ENCODE peak calls at places on chromosomes 13 and 19, in five cellular contexts. Y is HFFc6; V is Calu3; A is effector memory CD8-positive, alpha-beta T cell; I is smooth muscle cell of the brain vasculature. O is an unnamed sample.

GRCh38 chr13:27022571-27023311 is 148.9 kb downstream of the USP12 start:
- DNase-seq in Y (peak; percentile 16), V (peak; percentile 20), A (no peak), I (no peak), O (peak; percentile 68)

GRCh38 chr19:45814851-45815481 is at the start of gene RSPH6A:
- DNase-seq in Y (no peak), V (no peak), A (no peak), I (no peak), O (no peak)

GRCh38 chr13:20525601-20526544 is at the start of gene CRYL1:
- DNase-seq in Y (peak; percentile 43), V (peak; percentile 52), A (peak; percentile 53), I (no peak), O (peak; percentile 89)

GRCh38 chr13:112057736-112058518 is 9.0 kb upstream of the SOX1 start:
- DNase-seq in Y (no peak), V (no peak), A (no peak), I (no peak), O (no peak)

GRCh38 chr13:106036870-106037269 is 498.6 kb downstream of the EFNB2 start:
- DNase-seq in Y (no peak), V (peak; percentile 12), A (no peak), I (no peak), O (no peak)

GRCh38 chr19:4443966-4444764 is 13.4 kb downstream of the UBXN6 start:
- DNase-seq in Y (no peak), V (no peak), A (no peak), I (no peak), O (no peak)

GRCh38 chr19:38880076-38880881 is 2.2 kb upstream of the RINL start:
- DNase-seq in Y (no peak), V (no peak), A (no peak), I (no peak), O (no peak)

GRCh38 chr19:6270076-6270745 is 9.6 kb downstream of the MLLT1 start:
- DNase-seq in Y (no peak), V (no peak), A (no peak), I (no peak), O (no peak)

GRCh38 chr19:16014923-16015804 is 61.1 kb upstream of the TPM4 start:
- DNase-seq in Y (no peak), V (no peak), A (no peak), I (no peak), O (no peak)

GRCh38 chr19:4302238-4302630 is at the start of gene TMIGD2:
- DNase-seq in Y (no peak), V (no peak), A (no peak), I (no peak), O (no peak)

GRCh38 chr19:18098891-18099622 is 1.5 kb downstream of the MAST3 start:
- DNase-seq in Y (no peak), V (no peak), A (peak; percentile 23), I (no peak), O (no peak)

GRCh38 chr19:29016926-29017760 is 195.8 kb downstream of the UQCRFS1 start:
- DNase-seq in Y (no peak), V (no peak), A (no peak), I (no peak), O (no peak)

GRCh38 chr19:1189419-1189818 is 15.4 kb upstream of the SBNO2 start:
- DNase-seq in Y (no peak), V (no peak), A (peak; percentile 46), I (no peak), O (no peak)

GRCh38 chr13:39414339-39414738 is 188.7 kb downstream of the LHFPL6 start:
- DNase-seq in Y (no peak), V (no peak), A (no peak), I (no peak), O (no peak)

GRCh38 chr13:105634059-105634458 is 901.4 kb downstream of the EFNB2 start:
- DNase-seq in Y (no peak), V (no peak), A (no peak), I (no peak), O (no peak)

GRCh38 chr19:48560095-48560530 is 8.1 kb downstream of the SULT2B1 start:
- DNase-seq in Y (no peak), V (no peak), A (no peak), I (no peak), O (no peak)

GRCh38 chr19:10001899-10002298 is 8.4 kb downstream of the COL5A3 start:
- DNase-seq in Y (no peak), V (peak; percentile 40), A (no peak), I (no peak), O (peak; percentile 50)

GRCh38 chr13:101594936-101595335 is 142.5 kb downstream of the ITGBL1 start:
- DNase-seq in Y (no peak), V (no peak), A (no peak), I (no peak), O (no peak)

GRCh38 chr19:12939292-12939606 is 840 bp downstream of the CALR start:
- DNase-seq in Y (peak; percentile 25), V (no peak), A (peak; percentile 26), I (no peak), O (peak; percentile 47)

GRCh38 chr19:39409207-39409885 is 2.7 kb downstream of the ZFP36 start:
- DNase-seq in Y (peak; percentile 47), V (peak; percentile 99), A (no peak), I (no peak), O (peak; percentile 76)

GRCh38 chr13:43478178-43478577 is 308.6 kb downstream of the ENOX1 start:
- DNase-seq in Y (no peak), V (no peak), A (no peak), I (peak; percentile 1), O (no peak)

GRCh38 chr19:45467456-45468158 is at the start of gene FOSB:
- DNase-seq in Y (peak; percentile 94), V (peak; percentile 96), A (peak; percentile 96), I (peak; percentile 81), O (peak; percentile 96)

GRCh38 chr19:17058236-17058635 is 17.0 kb downstream of the HAUS8 start:
- DNase-seq in Y (no peak), V (no peak), A (no peak), I (no peak), O (no peak)

GRCh38 chr19:37999309-38000213 is 92.6 kb downstream of the SIPA1L3 start:
- DNase-seq in Y (peak; percentile 98), V (no peak), A (no peak), I (peak; percentile 62), O (peak; percentile 66)

GRCh38 chr19:54011507-54012211 is 20.2 kb downstream of the CACNG6 start:
- DNase-seq in Y (no peak), V (no peak), A (no peak), I (no peak), O (no peak)

GRCh38 chr19:42125536-42125935 is 6.7 kb downstream of the POU2F2 start:
- DNase-seq in Y (no peak), V (no peak), A (no peak), I (no peak), O (no peak)

GRCh38 chr13:26847281-26847680 is 86.7 kb upstream of the GPR12 start:
- DNase-seq in Y (no peak), V (no peak), A (no peak), I (no peak), O (no peak)

GRCh38 chr19:48933382-48933932 is at the start of gene DHDH:
- DNase-seq in Y (peak; percentile 9), V (peak; percentile 94), A (peak; percentile 76), I (no peak), O (peak; percentile 68)

GRCh38 chr19:8254286-8255001 is 45.3 kb downstream of the CERS4 start:
- DNase-seq in Y (no peak), V (no peak), A (no peak), I (no peak), O (no peak)

GRCh38 chr13:99237981-99238662 is 20.1 kb downstream of the GPR18 start:
- DNase-seq in Y (no peak), V (no peak), A (no peak), I (no peak), O (no peak)

GRCh38 chr19:13212759-13213330 is 62.6 kb downstream of the IER2 start:
- DNase-seq in Y (peak; percentile 20), V (peak; percentile 53), A (peak; percentile 62), I (peak; percentile 12), O (no peak)

GRCh38 chr19:31214086-31214485 is 135.2 kb downstream of the TSHZ3 start:
- DNase-seq in Y (peak; percentile 98), V (no peak), A (peak; percentile 77), I (peak; percentile 88), O (peak; percentile 92)

GRCh38 chr13:35927554-35927953 is 203.6 kb downstream of the DCLK1 start:
- DNase-seq in Y (peak; percentile 78), V (no peak), A (no peak), I (no peak), O (peak; percentile 13)

GRCh38 chr13:91272235-91272777 is 75.2 kb upstream of the MIR17HG start:
- DNase-seq in Y (no peak), V (no peak), A (no peak), I (no peak), O (no peak)

GRCh38 chr19:7441468-7442146 is 47.2 kb downstream of the PEX11G start:
- DNase-seq in Y (no peak), V (no peak), A (no peak), I (no peak), O (no peak)

GRCh38 chr13:45121421-45121820 is 1.1 kb downstream of the GTF2F2 start:
- DNase-seq in Y (peak; percentile 35), V (no peak), A (no peak), I (no peak), O (no peak)

GRCh38 chr13:105805866-105806265 is 729.6 kb downstream of the EFNB2 start:
- DNase-seq in Y (no peak), V (no peak), A (no peak), I (no peak), O (no peak)

GRCh38 chr19:6038634-6039405 is 60.9 kb upstream of the RANBP3 start:
- DNase-seq in Y (no peak), V (no peak), A (no peak), I (no peak), O (no peak)

GRCh38 chr13:26074706-26075105 is 22.9 kb upstream of the SHISA2 start:
- DNase-seq in Y (no peak), V (peak; percentile 24), A (no peak), I (no peak), O (no peak)